ENCODE peak calls at places on chromosomes 12 and 14, in four cellular contexts. O is mucosa of descending colon, X is prostate gland, H is PC-3. T is an unnamed sample.

GRCh38 chr12:75196865-75197264 is 12.8 kb downstream of the KCNC2 start:
- DNase-seq in H (peak; percentile 92), O (no peak), X (no peak), T (no peak)

GRCh38 chr14:33404054-33404453 is 465.4 kb downstream of the NPAS3 start:
- DNase-seq in X (no peak), H (peak; percentile 91), O (no peak), T (peak; percentile 86)

GRCh38 chr12:27437839-27438238 is 8.7 kb upstream of the SMCO2 start:
- DNase-seq in X (no peak), O (no peak), H (no peak), T (no peak)

GRCh38 chr12:92600052-92600451 is 102.7 kb upstream of the PLEKHG7 start:
- DNase-seq in O (no peak), H (no peak), X (no peak), T (no peak)

GRCh38 chr14:69553221-69553620 is 21.4 kb downstream of the CCDC177 start:
- DNase-seq in X (no peak), O (no peak), H (no peak), T (no peak)

GRCh38 chr14:61064210-61064609 is 83.2 kb downstream of the SLC38A6 start:
- DNase-seq in O (no peak), X (no peak), H (no peak), T (no peak)

GRCh38 chr12:112826011-112826410 is 34.5 kb downstream of the RPH3A start:
- DNase-seq in X (no peak), O (no peak), H (no peak), T (no peak)

GRCh38 chr12:60501124-60501729 is 905.4 kb downstream of the SLC16A7 start:
- DNase-seq in H (peak; percentile 42), O (no peak), X (no peak), T (peak; percentile 61)

GRCh38 chr12:96356831-96357230 is 43.4 kb downstream of the CDK17 start:
- DNase-seq in H (no peak), O (no peak), X (no peak), T (no peak)

GRCh38 chr12:26124491-26125450 is at the start of gene BHLHE41:
- DNase-seq in H (peak; percentile 93), X (peak; percentile 68), O (peak; percentile 89), T (peak; percentile 59)

GRCh38 chr12:85016423-85016822 is 19.7 kb downstream of the TSPAN19 start:
- DNase-seq in X (no peak), H (peak; percentile 84), O (no peak), T (peak; percentile 93)

GRCh38 chr12:81866081-81866480 is 106.9 kb upstream of the PPFIA2 start:
- DNase-seq in O (no peak), X (no peak), H (no peak), T (no peak)

GRCh38 chr14:75417674-75418073 is 10.1 kb upstream of the JDP2 start:
- DNase-seq in O (no peak), H (no peak), X (peak; percentile 47), T (no peak)

GRCh38 chr12:64400041-64400440 is 4.2 kb upstream of the XPOT start:
- DNase-seq in X (no peak), O (no peak), H (no peak), T (peak; percentile 37)

GRCh38 chr12:25653487-25654175 is 100.5 kb upstream of the LMNTD1 start:
- DNase-seq in X (peak; percentile 37), O (no peak), H (no peak), T (no peak)

GRCh38 chr14:20295067-20295466 is 10.7 kb downstream of the TTC5 start:
- DNase-seq in X (no peak), H (peak; percentile 40), O (no peak), T (no peak)

GRCh38 chr12:100476013-100476751 is 2.5 kb downstream of the NR1H4 start:
- DNase-seq in X (no peak), H (no peak), O (no peak), T (no peak)

GRCh38 chr14:91092095-91092494 is 21.8 kb upstream of the DGLUCY start:
- DNase-seq in O (no peak), X (no peak), H (no peak), T (no peak)

GRCh38 chr14:44895716-44896115 is 66.0 kb downstream of the KLHL28 start:
- DNase-seq in H (peak; percentile 22), O (no peak), X (no peak), T (peak; percentile 73)

GRCh38 chr12:2615665-2616387 is 178.9 kb upstream of the FKBP4 start:
- DNase-seq in X (no peak), O (no peak), H (no peak), T (peak; percentile 81)

GRCh38 chr14:26194816-26195215 is 403.0 kb downstream of the NOVA1 start:
- DNase-seq in H (no peak), X (no peak), O (no peak), T (no peak)

GRCh38 chr12:10405294-10405693 is 4.3 kb downstream of the KLRC4 start:
- DNase-seq in O (no peak), X (no peak), H (peak; percentile 68), T (no peak)

GRCh38 chr12:109621864-109622485 is 48.4 kb downstream of the MVK start:
- DNase-seq in X (no peak), H (no peak), O (no peak), T (no peak)

GRCh38 chr14:93049295-93049694 is 66.4 kb downstream of the ITPK1 start:
- DNase-seq in X (no peak), O (peak; percentile 87), H (no peak), T (no peak)

GRCh38 chr12:91215940-91216454 is 33.4 kb upstream of the DCN start:
- DNase-seq in O (no peak), H (no peak), X (no peak), T (peak; percentile 70)

GRCh38 chr12:47938093-47938492 is 25.3 kb upstream of the TMEM106C start:
- DNase-seq in X (no peak), H (peak; percentile 44), O (no peak), T (peak; percentile 24)

GRCh38 chr12:81859521-81859920 is 100.4 kb upstream of the PPFIA2 start:
- DNase-seq in H (no peak), O (no peak), X (no peak), T (no peak)

GRCh38 chr12:56351325-56351724 is 8.6 kb downstream of the STAT2 start:
- DNase-seq in H (peak; percentile 76), X (no peak), O (no peak), T (no peak)

GRCh38 chr12:56350662-56351061 is 9.2 kb downstream of the STAT2 start:
- DNase-seq in X (no peak), O (no peak), H (peak; percentile 92), T (no peak)

GRCh38 chr12:56348776-56349175 is 10.1 kb downstream of the IL23A start:
- DNase-seq in O (no peak), H (no peak), X (no peak), T (no peak)

GRCh38 chr12:56346663-56347062 is 8.0 kb downstream of the IL23A start:
- DNase-seq in H (no peak), X (no peak), O (no peak), T (no peak)
- TF ChIP-seq CTCF in H (no peak), X (no peak), O (no peak), T (no peak)

GRCh38 chr12:110739894-110740293 is 2.8 kb downstream of the PPP1CC start:
- DNase-seq in O (no peak), X (no peak), H (no peak), T (no peak)
- H3K4me3 ChIP-seq in O (no peak overlapping the region), X (no peak overlapping the region), H (peak overlapping the region; percentile 87), T (no peak overlapping the region)

DNA sequence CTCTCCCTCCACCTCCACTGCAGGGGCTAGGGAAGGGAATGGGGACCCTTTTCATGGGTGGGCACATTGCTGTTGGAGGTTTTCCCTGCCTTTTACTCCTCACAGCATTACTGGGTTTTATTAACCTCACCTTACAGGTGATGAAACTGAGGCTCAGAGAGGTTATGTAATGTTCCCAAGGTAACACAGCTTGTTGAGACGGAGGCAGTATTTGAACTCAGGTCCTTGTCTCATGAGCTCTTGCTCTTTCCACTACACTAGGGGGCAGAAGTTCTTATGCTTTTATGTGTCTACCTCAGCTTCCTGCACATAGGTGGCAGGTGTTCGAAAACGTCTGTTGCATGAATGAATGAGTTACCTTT is 11.7 kb downstream of the CISTR start:
- DNase-seq in X (no peak), H (no peak), O (no peak), T (no peak)
- TF ChIP-seq CTCF in X (no peak), H (peak; percentile 19), O (no peak), T (no peak)

GRCh38 chr14:35112641-35113040 is 9.1 kb downstream of the PPP2R3C start:
- DNase-seq in X (no peak), H (no peak), O (no peak), T (no peak)
- H3K4me3 ChIP-seq in X (no peak overlapping the region), H (no peak overlapping the region), O (no peak overlapping the region), T (no peak overlapping the region)

DNA sequence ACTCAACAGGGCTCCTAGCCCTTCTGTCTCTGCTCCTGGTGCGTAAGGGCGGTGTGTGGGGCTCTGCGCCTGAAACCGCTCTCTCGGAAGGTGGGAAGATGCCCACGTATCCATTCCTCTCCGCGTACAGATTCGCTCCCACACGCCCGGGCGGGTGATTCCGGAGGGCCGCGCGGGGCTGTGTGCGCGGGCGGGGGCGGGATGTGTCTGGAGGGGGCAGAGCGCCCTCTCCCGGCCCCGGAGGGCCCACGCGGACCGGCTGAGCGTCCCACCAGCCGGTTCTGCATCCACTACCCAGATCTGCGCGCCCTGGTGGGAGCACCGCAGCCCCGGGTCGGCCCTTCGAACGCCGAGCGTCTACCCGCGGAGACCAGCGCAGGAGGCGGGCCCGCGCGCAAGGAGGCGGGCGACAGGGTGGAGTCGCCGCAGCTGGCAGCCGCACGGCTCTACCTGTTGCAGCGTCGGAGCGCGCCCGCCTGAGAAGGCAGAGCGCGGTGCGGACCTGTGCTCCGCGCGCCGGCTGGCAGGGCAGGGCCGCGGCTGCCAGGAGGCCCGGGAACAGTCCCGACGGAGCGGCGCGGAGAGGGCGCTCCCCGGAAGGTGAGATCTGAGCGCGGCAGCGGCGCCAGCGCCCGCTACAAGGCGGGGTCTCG is 1.4 kb upstream of the KCNK13 start:
- DNase-seq in O (peak; percentile 54), X (peak; percentile 10), H (peak; percentile 65), T (peak; percentile 48)
- TF ChIP-seq CTCF in O (no peak), X (peak; percentile 33), H (peak; percentile 67), T (peak; percentile 60)

DNA sequence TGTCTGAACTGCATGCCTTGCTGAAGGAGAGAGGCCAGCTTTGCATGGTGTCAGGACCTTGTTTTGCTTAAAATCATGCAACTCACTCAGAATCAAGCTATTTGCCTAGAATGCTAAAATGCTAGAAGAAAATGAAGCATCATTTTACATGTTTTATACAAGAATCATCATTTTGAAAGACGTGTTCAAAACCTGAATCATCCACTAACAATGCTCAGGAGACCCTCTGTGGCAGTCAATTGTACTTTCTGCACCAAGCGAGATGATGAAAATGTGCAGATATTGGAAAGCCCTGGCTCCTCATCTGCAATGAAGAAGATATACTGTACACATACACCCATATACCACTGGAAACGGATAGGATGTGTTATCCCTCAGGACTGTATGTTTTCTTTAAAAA is 92.7 kb downstream of the DYRK2 start:
- DNase-seq in H (no peak), X (no peak), O (no peak), T (peak; percentile 28)
- H3K4me3 ChIP-seq in H (no peak overlapping the region), X (no peak overlapping the region), O (no peak overlapping the region), T (no peak overlapping the region)